ENCODE peak calls at places on chromosomes 1 and 21, in four cellular contexts. L is A549, N is K562, K is HepG2. Z is an unnamed sample.

GRCh38 chr1:43835141-43836021 is 98.2 kb upstream of the ARTN start:
- DNase-seq in L (no peak), N (peak; percentile 89), K (no peak), Z (peak; percentile 68)

GRCh38 chr1:46399307-46399706 is 5.2 kb downstream of the FAAH start:
- DNase-seq in L (no peak), N (no peak), K (no peak), Z (no peak)

GRCh38 chr1:232943679-232944252 is 6.6 kb upstream of the NTPCR start:
- DNase-seq in L (no peak), N (no peak), K (no peak), Z (no peak)

GRCh38 chr1:119340861-119341261 is 27.7 kb upstream of the HAO2 start:
- DNase-seq in L (no peak), N (no peak), K (no peak), Z (no peak)

GRCh38 chr21:29641001-29641634 is 298.7 kb downstream of the GRIK1 start:
- DNase-seq in L (no peak), N (peak; percentile 50), K (no peak), Z (no peak)

GRCh38 chr1:63713627-63714481 is 60.0 kb upstream of the ROR1 start:
- DNase-seq in L (peak; percentile 42), N (no peak), K (no peak), Z (peak; percentile 57)

GRCh38 chr1:21564521-21565095 is 55.4 kb downstream of the ALPL start:
- DNase-seq in L (no peak), N (no peak), K (no peak), Z (no peak)

GRCh38 chr1:6148497-6149241 is 31.5 kb downstream of the CHD5 start:
- DNase-seq in L (peak; percentile 57), N (peak; percentile 86), K (no peak), Z (peak; percentile 48)

GRCh38 chr1:164588388-164589341 is 29.7 kb downstream of the PBX1 start:
- DNase-seq in L (peak; percentile 60), N (no peak), K (no peak), Z (no peak)

GRCh38 chr1:73789965-73790364 is 408.0 kb downstream of the LRRIQ3 start:
- DNase-seq in L (no peak), N (no peak), K (no peak), Z (no peak)

GRCh38 chr21:46092026-46092764 is 5.7 kb upstream of the COL6A2 start:
- DNase-seq in L (no peak), N (no peak), K (no peak), Z (no peak)

GRCh38 chr1:23286401-23286800 is 57.7 kb downstream of the HNRNPR start:
- DNase-seq in L (no peak), N (no peak), K (no peak), Z (no peak)

GRCh38 chr1:147225193-147225730 is at the start of gene FMO5:
- DNase-seq in L (peak; percentile 73), N (peak; percentile 58), K (no peak), Z (no peak)

GRCh38 chr1:68213843-68214242 is 18.5 kb downstream of the WLS start:
- DNase-seq in L (no peak), N (no peak), K (peak; percentile 3), Z (no peak)

GRCh38 chr1:34885405-34886247 is 26.1 kb upstream of the SMIM12 start:
- DNase-seq in L (no peak), N (peak; percentile 48), K (no peak), Z (no peak)

GRCh38 chr1:23167353-23168078 is 1.1 kb downstream of the LUZP1 start:
- DNase-seq in L (no peak), N (peak; percentile 68), K (peak; percentile 50), Z (no peak)

GRCh38 chr1:43137445-43138052 is 34.5 kb downstream of the EBNA1BP2 start:
- DNase-seq in L (no peak), N (no peak), K (no peak), Z (no peak)

GRCh38 chr21:31875424-31876097 is 2.7 kb downstream of the HUNK start:
- DNase-seq in L (no peak), N (no peak), K (no peak), Z (no peak)

GRCh38 chr1:56563568-56563967 is 15.8 kb downstream of the PLPP3 start:
- DNase-seq in L (no peak), N (no peak), K (peak; percentile 80), Z (no peak)

GRCh38 chr1:183711691-183712401 is 58.7 kb upstream of the APOBEC4 start:
- DNase-seq in L (no peak), N (no peak), K (no peak), Z (no peak)

GRCh38 chr1:90068611-90069280 is 73.8 kb downstream of the ZNF326 start:
- DNase-seq in L (no peak), N (no peak), K (no peak), Z (no peak)

GRCh38 chr1:230632273-230632873 is 9.9 kb upstream of the COG2 start:
- DNase-seq in L (peak; percentile 59), N (peak; percentile 47), K (peak; percentile 63), Z (peak; percentile 52)

GRCh38 chr1:187244623-187245022 is 415.9 kb downstream of the PLA2G4A start:
- DNase-seq in L (no peak), N (no peak), K (no peak), Z (no peak)

GRCh38 chr1:15435239-15436077 is 2.8 kb upstream of the CTRC start:
- DNase-seq in L (no peak), N (no peak), K (no peak), Z (no peak)

GRCh38 chr1:119136401-119136800 is 4.1 kb downstream of the WARS2 start:
- DNase-seq in L (no peak), N (no peak), K (no peak), Z (no peak)

GRCh38 chr1:53334781-53335180 is 6.9 kb upstream of the LRP8 start:
- DNase-seq in L (no peak), N (no peak), K (no peak), Z (no peak)

GRCh38 chr1:6033124-6033523 is 12.6 kb upstream of the KCNAB2 start:
- DNase-seq in L (no peak), N (no peak), K (no peak), Z (no peak)

GRCh38 chr1:156993426-156994147 is 52.0 kb downstream of the ARHGEF11 start:
- DNase-seq in L (no peak), N (peak; percentile 22), K (no peak), Z (no peak)

GRCh38 chr21:45209046-45209445 is 78.6 kb downstream of the POFUT2 start:
- DNase-seq in L (no peak), N (no peak), K (no peak), Z (no peak)

GRCh38 chr21:42988234-42988965 is 14.0 kb downstream of the PKNOX1 start:
- DNase-seq in L (no peak), N (no peak), K (no peak), Z (no peak)

GRCh38 chr1:151047591-151047924 is at the start of gene C1orf56:
- DNase-seq in L (peak; percentile 76), N (peak; percentile 68), K (peak; percentile 43), Z (no peak)

GRCh38 chr1:35588197-35588910 is 15.2 kb downstream of the TFAP2E start:
- DNase-seq in L (no peak), N (no peak), K (no peak), Z (no peak)

GRCh38 chr1:54558434-54559030 is 10.5 kb downstream of the ACOT11 start:
- DNase-seq in L (no peak), N (no peak), K (no peak), Z (no peak)

GRCh38 chr1:92536593-92537332 is 50.0 kb upstream of the GFI1 start:
- DNase-seq in L (no peak), N (peak; percentile 5), K (peak; percentile 94), Z (no peak)

GRCh38 chr1:232891656-232892317 is 58.6 kb upstream of the NTPCR start:
- DNase-seq in L (no peak), N (no peak), K (no peak), Z (no peak)

GRCh38 chr1:50427818-50428779 is 4.9 kb upstream of the DMRTA2 start:
- DNase-seq in L (no peak), N (no peak), K (no peak), Z (no peak)

GRCh38 chr1:198387587-198387986 is 152.9 kb downstream of the ATP6V1G3 start:
- DNase-seq in L (no peak), N (no peak), K (peak; percentile 61), Z (no peak)

GRCh38 chr1:200302893-200303250 is 107.0 kb downstream of the ZNF281 start:
- DNase-seq in L (peak; percentile 47), N (no peak), K (no peak), Z (no peak)

GRCh38 chr1:190183588-190183987 is 294.1 kb downstream of the BRINP3 start:
- DNase-seq in L (no peak), N (no peak), K (no peak), Z (no peak)

GRCh38 chr1:51690285-51690961 is 73.5 kb downstream of the OSBPL9 start:
- DNase-seq in L (peak; percentile 93), N (peak; percentile 43), K (peak; percentile 99), Z (no peak)

GRCh38 chr1:212152308-212152693 is 116.8 kb downstream of the DTL start:
- DNase-seq in L (no peak), N (peak; percentile 96), K (no peak), Z (no peak)
- TF ChIP-seq MAX in L (no peak), N (peak; percentile 74), K (no peak), Z (no peak)

DNA sequence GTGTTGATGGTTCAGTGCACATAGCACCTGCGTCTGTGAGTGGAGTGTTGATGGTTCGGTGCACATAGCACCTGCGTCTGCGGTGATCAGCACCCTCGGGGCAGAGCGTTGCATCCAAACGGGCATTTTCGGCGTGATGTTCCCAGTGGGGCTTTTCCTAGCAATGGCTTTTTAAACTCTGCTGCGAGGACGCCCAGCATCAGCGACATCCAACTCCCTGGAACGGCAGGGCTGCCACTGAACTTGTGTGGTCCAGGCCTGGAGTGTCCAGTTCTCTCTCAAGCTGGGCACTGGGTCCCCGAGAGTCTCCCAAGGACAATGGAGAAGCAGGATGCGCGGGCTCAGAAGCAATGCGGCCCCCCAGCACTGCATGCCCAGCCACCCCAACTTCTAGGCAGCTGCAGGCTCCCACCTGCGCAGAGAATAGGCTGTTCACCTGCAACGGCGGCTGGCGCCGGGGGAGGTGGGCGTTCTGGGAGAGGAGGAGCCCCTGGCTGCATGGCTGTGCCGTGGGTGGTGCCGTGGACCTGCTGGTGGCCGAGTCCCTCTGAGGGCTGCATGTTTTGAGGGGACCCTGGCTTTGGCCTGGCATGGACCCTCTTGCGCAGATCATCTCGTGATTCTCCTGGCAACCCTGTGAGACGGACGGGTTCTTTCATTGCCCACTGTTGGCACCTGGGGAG is 10.1 kb upstream of the C1orf174 start:
- DNase-seq in L (no peak), N (no peak), K (no peak), Z (no peak)
- TF ChIP-seq MAX in L (no peak), N (no peak), K (no peak), Z (no peak)

GRCh38 chr1:7515896-7516295 is 255.2 kb upstream of the VAMP3 start:
- DNase-seq in L (no peak), N (no peak), K (no peak), Z (no peak)
- TF ChIP-seq MAX in L (no peak), N (no peak), K (no peak), Z (no peak)

DNA sequence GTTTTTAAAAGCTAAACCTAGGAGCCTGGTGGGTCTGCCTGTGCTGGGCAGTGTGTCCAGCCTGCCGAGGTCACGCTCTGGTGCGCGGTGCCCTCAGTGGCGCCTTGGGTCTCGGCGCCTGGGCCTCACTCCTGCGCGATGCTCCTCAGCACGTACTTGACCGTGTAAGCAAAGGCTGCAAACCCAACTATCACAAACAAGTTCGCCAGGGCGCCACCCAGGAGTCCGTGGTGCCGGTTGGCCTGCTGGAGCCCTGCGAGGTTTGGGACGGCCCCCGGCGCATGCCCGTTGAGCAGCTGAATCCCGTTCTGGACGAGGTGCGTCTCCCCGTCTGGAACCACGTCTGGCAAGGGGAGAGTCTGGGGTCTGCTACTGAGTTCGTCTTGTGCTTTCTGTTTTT is 8.6 kb upstream of the C1QTNF12 start:
- DNase-seq in L (no peak), N (no peak), K (no peak), Z (no peak)
- TF ChIP-seq MAX in L (no peak), N (no peak), K (no peak), Z (no peak)